ENCODE peak calls at places on chromosomes 12 and 14, in ten cellular contexts. One of them, this sample, is unnamed.

GRCh38 chr12:86838709-86839108 is 582.5 kb upstream of the MGAT4C start:
- DNase-seq in mammary epithelial cell: no peak
- DNase-seq in mucosa of descending colon: no peak
- DNase-seq in IMR-90: no peak
- DNase-seq in psoas muscle: no peak
- DNase-seq in K562: no peak
- DNase-seq in lung: no peak
- DNase-seq in astrocyte of the spinal cord: peak
- DNase-seq in heart left ventricle: no peak
- DNase-seq in ovary: no peak
- DNase-seq in this sample: no peak

GRCh38 chr14:22657861-22658260 is 13.7 kb upstream of the OR6J1 start:
- DNase-seq in IMR-90: peak
- DNase-seq in mammary epithelial cell: peak
- DNase-seq in psoas muscle: no peak
- DNase-seq in lung: no peak
- DNase-seq in astrocyte of the spinal cord: peak
- DNase-seq in ovary: no peak
- DNase-seq in K562: no peak
- DNase-seq in mucosa of descending colon: no peak
- DNase-seq in heart left ventricle: no peak
- DNase-seq in this sample: peak

GRCh38 chr12:21828111-21828775 is 53.7 kb upstream of the KCNJ8 start:
- DNase-seq in lung: no peak
- DNase-seq in astrocyte of the spinal cord: no peak
- DNase-seq in ovary: no peak
- DNase-seq in mucosa of descending colon: no peak
- DNase-seq in psoas muscle: no peak
- DNase-seq in heart left ventricle: no peak
- DNase-seq in K562: no peak
- DNase-seq in IMR-90: peak
- DNase-seq in mammary epithelial cell: no peak
- DNase-seq in this sample: peak

GRCh38 chr12:116257826-116258225 is 19.7 kb downstream of the MED13L start:
- DNase-seq in mammary epithelial cell: no peak
- DNase-seq in astrocyte of the spinal cord: no peak
- DNase-seq in mucosa of descending colon: no peak
- DNase-seq in lung: no peak
- DNase-seq in IMR-90: no peak
- DNase-seq in heart left ventricle: no peak
- DNase-seq in ovary: no peak
- DNase-seq in psoas muscle: no peak
- DNase-seq in K562: no peak
- DNase-seq in this sample: no peak

GRCh38 chr12:1013618-1014489 is 22.8 kb downstream of the ERC1 start:
- DNase-seq in K562: no peak
- DNase-seq in psoas muscle: no peak
- DNase-seq in astrocyte of the spinal cord: peak
- DNase-seq in mammary epithelial cell: peak
- DNase-seq in lung: no peak
- DNase-seq in mucosa of descending colon: no peak
- DNase-seq in heart left ventricle: no peak
- DNase-seq in IMR-90: peak
- DNase-seq in ovary: no peak
- DNase-seq in this sample: peak

GRCh38 chr12:114479831-114480230 is 73.9 kb upstream of the TBX5 start:
- DNase-seq in ovary: no peak
- DNase-seq in heart left ventricle: no peak
- DNase-seq in astrocyte of the spinal cord: no peak
- DNase-seq in psoas muscle: no peak
- DNase-seq in mucosa of descending colon: no peak
- DNase-seq in IMR-90: no peak
- DNase-seq in lung: no peak
- DNase-seq in K562: no peak
- DNase-seq in mammary epithelial cell: no peak
- DNase-seq in this sample: no peak

GRCh38 chr12:64660237-64661018 is 50.1 kb downstream of the RASSF3 start:
- DNase-seq in ovary: no peak
- DNase-seq in astrocyte of the spinal cord: no peak
- DNase-seq in psoas muscle: no peak
- DNase-seq in IMR-90: no peak
- DNase-seq in lung: no peak
- DNase-seq in heart left ventricle: no peak
- DNase-seq in mammary epithelial cell: no peak
- DNase-seq in mucosa of descending colon: no peak
- DNase-seq in K562: no peak
- DNase-seq in this sample: no peak

GRCh38 chr12:104340177-104340576 is 36.6 kb downstream of the EID3 start:
- DNase-seq in mucosa of descending colon: no peak
- DNase-seq in ovary: no peak
- DNase-seq in mammary epithelial cell: no peak
- DNase-seq in heart left ventricle: no peak
- DNase-seq in lung: no peak
- DNase-seq in IMR-90: peak
- DNase-seq in K562: no peak
- DNase-seq in astrocyte of the spinal cord: peak
- DNase-seq in psoas muscle: no peak
- DNase-seq in this sample: no peak

GRCh38 chr12:79524507-79525148 is 166.1 kb downstream of the PAWR start:
- DNase-seq in IMR-90: no peak
- DNase-seq in ovary: no peak
- DNase-seq in mucosa of descending colon: no peak
- DNase-seq in lung: no peak
- DNase-seq in heart left ventricle: no peak
- DNase-seq in mammary epithelial cell: no peak
- DNase-seq in astrocyte of the spinal cord: no peak
- DNase-seq in psoas muscle: no peak
- DNase-seq in K562: no peak
- DNase-seq in this sample: no peak

DNA sequence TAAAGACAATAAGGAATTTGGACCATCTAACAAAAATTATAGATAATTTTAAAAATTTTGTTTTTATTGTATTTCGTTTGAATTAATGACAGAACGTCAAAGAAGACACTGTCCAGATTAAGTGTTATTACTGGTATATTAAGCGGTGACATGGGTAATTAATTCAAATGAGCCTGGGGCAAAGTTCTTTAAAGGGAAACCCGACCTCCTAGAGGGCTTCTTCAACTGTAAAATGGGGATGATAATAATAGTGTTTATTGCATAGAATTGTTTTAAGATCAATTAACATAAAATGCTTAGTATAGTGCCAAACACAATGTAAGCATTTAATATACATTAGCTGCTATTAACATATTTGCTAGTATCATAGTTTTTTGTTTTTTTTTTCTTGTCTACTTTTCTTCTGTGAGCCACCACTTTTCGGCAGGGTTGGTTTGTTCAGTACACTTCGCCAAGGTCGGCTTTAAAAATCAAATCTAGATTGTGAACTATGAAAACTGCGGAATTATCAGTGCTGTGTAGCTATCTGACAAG is 514 bp upstream of the LARP4 start:
- DNase-seq in mucosa of descending colon: no peak
- DNase-seq in mammary epithelial cell: no peak
- DNase-seq in heart left ventricle: no peak
- DNase-seq in K562: no peak
- DNase-seq in IMR-90: no peak
- DNase-seq in lung: no peak
- DNase-seq in astrocyte of the spinal cord: no peak
- DNase-seq in ovary: no peak
- DNase-seq in psoas muscle: no peak
- DNase-seq in this sample: no peak
- H3K4me3 ChIP-seq in mucosa of descending colon: peak
- H3K4me3 ChIP-seq in mammary epithelial cell: peak
- H3K4me3 ChIP-seq in heart left ventricle: peak
- H3K4me3 ChIP-seq in K562: peak
- H3K4me3 ChIP-seq in IMR-90: peak
- H3K4me3 ChIP-seq in lung: peak
- H3K4me3 ChIP-seq in astrocyte of the spinal cord: peak
- H3K4me3 ChIP-seq in ovary: peak
- H3K4me3 ChIP-seq in psoas muscle: peak
- H3K4me3 ChIP-seq in this sample: peak

GRCh38 chr12:95002754-95003153 is 743 bp downstream of the NDUFA12 start:
- DNase-seq in ovary: no peak
- DNase-seq in mammary epithelial cell: no peak
- DNase-seq in astrocyte of the spinal cord: no peak
- DNase-seq in K562: no peak
- DNase-seq in IMR-90: no peak
- DNase-seq in lung: no peak
- DNase-seq in psoas muscle: no peak
- DNase-seq in heart left ventricle: no peak
- DNase-seq in mucosa of descending colon: no peak
- DNase-seq in this sample: no peak
- H3K4me3 ChIP-seq in ovary: peak
- H3K4me3 ChIP-seq in mammary epithelial cell: peak
- H3K4me3 ChIP-seq in astrocyte of the spinal cord: peak
- H3K4me3 ChIP-seq in K562: peak
- H3K4me3 ChIP-seq in IMR-90: peak
- H3K4me3 ChIP-seq in lung: peak
- H3K4me3 ChIP-seq in psoas muscle: peak
- H3K4me3 ChIP-seq in heart left ventricle: peak
- H3K4me3 ChIP-seq in mucosa of descending colon: peak
- H3K4me3 ChIP-seq in this sample: peak

GRCh38 chr12:15772405-15773018 is 16.7 kb downstream of the EPS8 start:
- DNase-seq in mammary epithelial cell: no peak
- DNase-seq in heart left ventricle: no peak
- DNase-seq in psoas muscle: no peak
- DNase-seq in lung: no peak
- DNase-seq in IMR-90: peak
- DNase-seq in astrocyte of the spinal cord: no peak
- DNase-seq in ovary: no peak
- DNase-seq in mucosa of descending colon: peak
- DNase-seq in K562: no peak
- DNase-seq in this sample: peak
- H3K4me3 ChIP-seq in mammary epithelial cell: no peak
- H3K4me3 ChIP-seq in heart left ventricle: no peak
- H3K4me3 ChIP-seq in psoas muscle: no peak
- H3K4me3 ChIP-seq in lung: no peak
- H3K4me3 ChIP-seq in IMR-90: no peak
- H3K4me3 ChIP-seq in astrocyte of the spinal cord: no peak
- H3K4me3 ChIP-seq in ovary: no peak
- H3K4me3 ChIP-seq in mucosa of descending colon: no peak
- H3K4me3 ChIP-seq in K562: no peak
- H3K4me3 ChIP-seq in this sample: no peak

GRCh38 chr12:62190921-62191746 is 69.1 kb upstream of the USP15 start:
- DNase-seq in psoas muscle: no peak
- DNase-seq in mucosa of descending colon: no peak
- DNase-seq in ovary: no peak
- DNase-seq in heart left ventricle: no peak
- DNase-seq in astrocyte of the spinal cord: peak
- DNase-seq in IMR-90: peak
- DNase-seq in lung: no peak
- DNase-seq in K562: no peak
- DNase-seq in mammary epithelial cell: no peak
- DNase-seq in this sample: no peak
- H3K4me3 ChIP-seq in psoas muscle: peak
- H3K4me3 ChIP-seq in mucosa of descending colon: no peak
- H3K4me3 ChIP-seq in ovary: peak
- H3K4me3 ChIP-seq in heart left ventricle: peak
- H3K4me3 ChIP-seq in astrocyte of the spinal cord: peak
- H3K4me3 ChIP-seq in IMR-90: peak
- H3K4me3 ChIP-seq in lung: no peak
- H3K4me3 ChIP-seq in K562: no peak
- H3K4me3 ChIP-seq in mammary epithelial cell: peak
- H3K4me3 ChIP-seq in this sample: peak

GRCh38 chr12:23350808-23351207 is 598.7 kb downstream of the SOX5 start:
- DNase-seq in psoas muscle: no peak
- DNase-seq in ovary: no peak
- DNase-seq in heart left ventricle: no peak
- DNase-seq in K562: no peak
- DNase-seq in lung: no peak
- DNase-seq in mammary epithelial cell: no peak
- DNase-seq in IMR-90: no peak
- DNase-seq in astrocyte of the spinal cord: no peak
- DNase-seq in mucosa of descending colon: no peak
- DNase-seq in this sample: no peak
- H3K4me3 ChIP-seq in psoas muscle: no peak
- H3K4me3 ChIP-seq in ovary: no peak
- H3K4me3 ChIP-seq in heart left ventricle: no peak
- H3K4me3 ChIP-seq in K562: no peak
- H3K4me3 ChIP-seq in lung: no peak
- H3K4me3 ChIP-seq in mammary epithelial cell: no peak
- H3K4me3 ChIP-seq in IMR-90: no peak
- H3K4me3 ChIP-seq in astrocyte of the spinal cord: no peak
- H3K4me3 ChIP-seq in mucosa of descending colon: no peak
- H3K4me3 ChIP-seq in this sample: no peak

GRCh38 chr14:105392161-105393090 is 5.9 kb upstream of the TEX22 start:
- DNase-seq in lung: no peak
- DNase-seq in heart left ventricle: no peak
- DNase-seq in IMR-90: no peak
- DNase-seq in astrocyte of the spinal cord: no peak
- DNase-seq in ovary: no peak
- DNase-seq in K562: no peak
- DNase-seq in mucosa of descending colon: no peak
- DNase-seq in psoas muscle: no peak
- DNase-seq in mammary epithelial cell: no peak
- DNase-seq in this sample: no peak
- H3K4me3 ChIP-seq in lung: no peak
- H3K4me3 ChIP-seq in heart left ventricle: no peak
- H3K4me3 ChIP-seq in IMR-90: no peak
- H3K4me3 ChIP-seq in astrocyte of the spinal cord: no peak
- H3K4me3 ChIP-seq in ovary: no peak
- H3K4me3 ChIP-seq in K562: no peak
- H3K4me3 ChIP-seq in mucosa of descending colon: no peak
- H3K4me3 ChIP-seq in psoas muscle: no peak
- H3K4me3 ChIP-seq in mammary epithelial cell: no peak
- H3K4me3 ChIP-seq in this sample: no peak

GRCh38 chr14:104685998-104686610 is 3.3 kb upstream of the INF2 start:
- DNase-seq in mammary epithelial cell: no peak
- DNase-seq in K562: no peak
- DNase-seq in IMR-90: no peak
- DNase-seq in heart left ventricle: no peak
- DNase-seq in psoas muscle: peak
- DNase-seq in mucosa of descending colon: no peak
- DNase-seq in astrocyte of the spinal cord: no peak
- DNase-seq in ovary: no peak
- DNase-seq in lung: no peak
- DNase-seq in this sample: no peak

GRCh38 chr14:104686624-104687517 is 2.5 kb upstream of the INF2 start:
- DNase-seq in psoas muscle: peak
- DNase-seq in heart left ventricle: peak
- DNase-seq in mammary epithelial cell: no peak
- DNase-seq in IMR-90: no peak
- DNase-seq in mucosa of descending colon: peak
- DNase-seq in K562: no peak
- DNase-seq in lung: no peak
- DNase-seq in ovary: peak
- DNase-seq in astrocyte of the spinal cord: no peak
- DNase-seq in this sample: no peak

GRCh38 chr14:104688755-104689619 is at the start of gene INF2:
- DNase-seq in astrocyte of the spinal cord: peak
- DNase-seq in K562: peak
- DNase-seq in lung: no peak
- DNase-seq in ovary: peak
- DNase-seq in mammary epithelial cell: peak
- DNase-seq in mucosa of descending colon: peak
- DNase-seq in heart left ventricle: peak
- DNase-seq in psoas muscle: peak
- DNase-seq in IMR-90: peak
- DNase-seq in this sample: peak

GRCh38 chr14:104688505-104688754 is 988 bp upstream of the INF2 start:
- DNase-seq in K562: no peak
- DNase-seq in mammary epithelial cell: no peak
- DNase-seq in IMR-90: no peak
- DNase-seq in ovary: no peak
- DNase-seq in psoas muscle: no peak
- DNase-seq in astrocyte of the spinal cord: no peak
- DNase-seq in heart left ventricle: no peak
- DNase-seq in mucosa of descending colon: no peak
- DNase-seq in lung: no peak
- DNase-seq in this sample: no peak

GRCh38 chr14:104687601-104688504 is 1.6 kb upstream of the INF2 start:
- DNase-seq in mucosa of descending colon: peak
- DNase-seq in K562: no peak
- DNase-seq in ovary: peak
- DNase-seq in astrocyte of the spinal cord: peak
- DNase-seq in mammary epithelial cell: peak
- DNase-seq in psoas muscle: peak
- DNase-seq in lung: peak
- DNase-seq in IMR-90: no peak
- DNase-seq in heart left ventricle: peak
- DNase-seq in this sample: peak
- H3K4me3 ChIP-seq in mucosa of descending colon: no peak
- H3K4me3 ChIP-seq in K562: no peak
- H3K4me3 ChIP-seq in ovary: no peak
- H3K4me3 ChIP-seq in astrocyte of the spinal cord: no peak
- H3K4me3 ChIP-seq in mammary epithelial cell: peak
- H3K4me3 ChIP-seq in psoas muscle: peak
- H3K4me3 ChIP-seq in lung: no peak
- H3K4me3 ChIP-seq in IMR-90: no peak
- H3K4me3 ChIP-seq in heart left ventricle: peak
- H3K4me3 ChIP-seq in this sample: no peak